ENCODE peak calls at places on chromosomes 16 and 17, in five cellular contexts. R is mesenchymal stem cell, I is hepatocyte, H is fibroblast of lung, L is GM23248. A is an unnamed sample.

GRCh38 chr16:50771366-50771765 is 29.5 kb downstream of the CYLD start:
- DNase-seq in R (no peak), I (no peak), H (peak; percentile 60), L (peak; percentile 87), A (peak; percentile 43)

GRCh38 chr17:5499790-5500189 is 13.4 kb downstream of the MIS12 start:
- DNase-seq in R (peak; percentile 42), I (peak; percentile 39), H (no peak), L (peak; percentile 39), A (no peak)

GRCh38 chr17:73657473-73658116 is 13.3 kb upstream of the SDK2 start:
- DNase-seq in R (peak; percentile 8), I (peak; percentile 80), H (peak; percentile 6), L (peak; percentile 58), A (peak; percentile 67)

GRCh38 chr17:57530508-57530907 is 214.6 kb downstream of the CCDC182 start:
- DNase-seq in R (peak; percentile 57), I (no peak), H (no peak), L (peak; percentile 11), A (no peak)

GRCh38 chr17:29257756-29258155 is 11.1 kb downstream of the CRYBA1 start:
- DNase-seq in R (peak; percentile 46), I (no peak), H (no peak), L (peak; percentile 78), A (no peak)

GRCh38 chr16:54231336-54231735 is 55.3 kb downstream of the IRX3 start:
- DNase-seq in R (no peak), I (no peak), H (no peak), L (no peak), A (no peak)

GRCh38 chr17:47265983-47266541 is 12.4 kb downstream of the ITGB3 start:
- DNase-seq in R (peak; percentile 59), I (peak; percentile 40), H (peak; percentile 85), L (peak; percentile 80), A (peak; percentile 88)

GRCh38 chr17:4375039-4375748 is 8.7 kb upstream of the UBE2G1 start:
- DNase-seq in R (no peak), I (no peak), H (no peak), L (no peak), A (no peak)

GRCh38 chr17:7392696-7393612 is 1.4 kb downstream of the PLSCR3 start:
- DNase-seq in R (no peak), I (no peak), H (no peak), L (no peak), A (no peak)

GRCh38 chr16:3949946-3950342 is 69.4 kb upstream of the CREBBP start:
- DNase-seq in R (no peak), I (no peak), H (no peak), L (no peak), A (no peak)

GRCh38 chr17:33949100-33949499 is 306.0 kb upstream of the CCL2 start:
- DNase-seq in R (no peak), I (peak; percentile 28), H (peak; percentile 6), L (peak; percentile 24), A (no peak)

GRCh38 chr17:1060991-1061390 is 64.1 kb downstream of the TIMM22 start:
- DNase-seq in R (peak; percentile 97), I (peak; percentile 58), H (peak; percentile 98), L (peak; percentile 99), A (peak; percentile 95)

GRCh38 chr17:49315974-49316570 is 46.0 kb downstream of the ZNF652 start:
- DNase-seq in R (peak; percentile 9), I (no peak), H (peak; percentile 23), L (peak; percentile 55), A (peak; percentile 60)

GRCh38 chr17:12808723-12809122 is 19.4 kb downstream of the ARHGAP44 start:
- DNase-seq in R (no peak), I (no peak), H (no peak), L (no peak), A (no peak)

GRCh38 chr17:82242977-82243647 is 14.3 kb downstream of the SLC16A3 start:
- DNase-seq in R (peak; percentile 52), I (peak; percentile 74), H (peak; percentile 81), L (peak; percentile 89), A (peak; percentile 54)

GRCh38 chr17:82243648-82244412 is 15.0 kb downstream of the SLC16A3 start:
- DNase-seq in R (no peak), I (no peak), H (peak; percentile 18), L (no peak), A (peak; percentile 33)

GRCh38 chr17:82241183-82241925 is 12.5 kb downstream of the SLC16A3 start:
- DNase-seq in R (peak; percentile 59), I (no peak), H (peak; percentile 64), L (peak; percentile 88), A (peak; percentile 74)

GRCh38 chr17:82241926-82242697 is 13.3 kb downstream of the SLC16A3 start:
- DNase-seq in R (no peak), I (no peak), H (peak; percentile 63), L (no peak), A (peak; percentile 31)

DNA sequence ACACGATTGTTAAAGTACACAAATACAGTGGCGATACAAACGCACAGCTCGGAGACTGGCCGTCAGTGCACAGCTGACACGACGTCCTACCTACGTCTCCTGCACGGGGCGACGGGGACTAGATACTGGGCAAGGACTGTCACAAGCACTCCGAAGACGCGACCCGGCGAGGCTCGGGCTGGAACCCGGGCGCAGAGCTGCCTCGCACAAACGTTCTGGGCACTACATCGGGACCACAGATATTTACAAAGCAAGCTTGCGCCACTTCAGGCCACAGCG is 13.8 kb downstream of the SLC16A3 start:
- DNase-seq in R (no peak), I (no peak), H (no peak), L (no peak), A (no peak)
- H3K4me1 ChIP-seq in R (peaks cover 76% of the 10 kb centered on the region), I (peaks cover 27% of the 10 kb centered on the region), H (peaks cover 50% of the 10 kb centered on the region), L (peaks cover 56% of the 10 kb centered on the region), A (peaks cover 55% of the 10 kb centered on the region)

GRCh38 chr16:630815-631405 is at the start of gene WFIKKN1:
- DNase-seq in R (no peak), I (no peak), H (no peak), L (peak; percentile 26), A (no peak)
- H3K4me2 ChIP-seq in R (peak within 1 kb of the TSS; percentile 10), I (peak within 1 kb of the TSS; percentile 73), H (no peak within 1 kb of the TSS), L (no peak within 1 kb of the TSS), A (no peak within 1 kb of the TSS)

GRCh38 chr17:38351412-38352222 is at the start of gene SOCS7:
- DNase-seq in R (peak; percentile 91), I (peak; percentile 96), H (peak; percentile 91), L (peak; percentile 95), A (peak; percentile 81)

GRCh38 chr17:38353084-38353604 is 1.5 kb downstream of the SOCS7 start:
- DNase-seq in R (no peak), I (no peak), H (no peak), L (no peak), A (no peak)

GRCh38 chr17:38349097-38349904 is 2.3 kb upstream of the SOCS7 start:
- DNase-seq in R (peak; percentile 86), I (peak; percentile 91), H (peak; percentile 64), L (peak; percentile 86), A (peak; percentile 78)

GRCh38 chr17:38352245-38353083 is 820 bp downstream of the SOCS7 start:
- DNase-seq in R (peak; percentile 52), I (peak; percentile 34), H (peak; percentile 29), L (peak; percentile 64), A (peak; percentile 6)

DNA sequence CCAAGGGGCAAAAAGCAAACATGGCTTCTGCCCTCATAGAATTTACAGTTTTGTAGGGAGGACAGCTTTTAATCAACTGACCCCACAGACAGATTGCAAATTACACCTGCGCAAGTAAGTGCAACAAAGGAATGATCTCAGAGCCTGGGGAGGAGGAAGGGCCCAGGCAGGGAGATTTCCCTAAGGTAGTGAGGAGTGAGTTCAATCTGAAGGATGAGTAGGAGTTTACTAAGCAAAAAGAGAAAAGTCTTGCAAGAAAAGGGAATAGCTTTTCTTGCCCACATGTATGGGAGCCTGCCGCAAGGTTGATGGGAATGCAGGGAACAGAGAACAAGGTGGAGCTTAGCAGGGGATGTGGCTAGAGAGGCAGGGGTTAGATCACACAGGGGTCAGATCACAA is 1.6 kb upstream of the SOCS7 start:
- DNase-seq in R (no peak), I (no peak), H (no peak), L (no peak), A (no peak)
- H2AFZ ChIP-seq in R (no peak overlapping the region), I (no peak overlapping the region), H (no peak overlapping the region), L (no peak overlapping the region), A (no peak overlapping the region)

DNA sequence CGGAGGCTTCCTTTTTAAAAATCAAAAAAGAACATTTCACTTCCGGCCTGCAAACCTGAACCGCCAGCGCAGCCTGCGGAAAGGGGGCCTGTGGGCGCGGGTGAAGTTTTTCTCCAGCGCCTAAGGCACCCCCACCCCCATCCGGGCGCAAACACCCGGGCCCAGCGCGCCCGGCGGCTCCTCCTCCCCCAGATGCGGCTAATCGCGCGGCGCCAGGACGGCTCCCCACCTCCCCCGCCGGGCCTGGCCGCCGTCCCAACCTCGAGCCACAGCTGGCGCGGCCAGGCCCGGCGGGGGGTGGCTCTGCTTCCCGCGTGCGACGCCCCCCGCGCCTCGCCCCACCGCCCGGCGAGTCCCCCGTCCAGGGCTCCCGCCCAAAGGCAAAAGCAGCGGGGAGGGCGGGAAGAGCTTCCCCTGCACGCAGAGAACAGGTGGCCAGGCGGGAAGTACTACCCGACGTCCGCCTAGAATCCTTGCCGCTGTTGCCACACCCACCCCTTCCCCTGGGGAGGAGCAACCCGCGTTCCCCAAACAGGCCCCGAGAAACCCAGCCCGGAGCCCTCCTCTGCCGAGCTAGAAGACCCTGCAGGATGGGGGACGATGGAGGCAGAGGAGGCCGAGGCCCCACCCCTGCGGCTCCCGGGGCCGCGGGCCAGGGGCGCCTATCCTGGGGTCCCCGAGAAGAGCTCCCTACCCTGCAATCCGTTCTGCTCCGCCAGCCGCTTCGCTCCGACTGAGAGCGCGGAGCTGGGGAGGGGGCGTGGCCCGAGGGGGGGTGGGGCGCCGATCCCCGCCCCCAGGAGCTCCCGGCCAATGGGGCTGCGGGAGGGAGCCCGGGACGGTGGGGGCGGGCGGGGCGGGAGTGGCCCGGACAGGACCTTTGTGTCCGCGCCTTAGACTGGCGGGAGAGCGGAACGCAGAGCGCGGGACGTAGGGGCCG is at the start of gene CARHSP1:
- DNase-seq in R (peak; percentile 93), I (peak; percentile 96), H (peak; percentile 85), L (peak; percentile 93), A (peak; percentile 84)
- H3K4me1 ChIP-seq in R (peaks cover 38% of the 10 kb centered on the region), I (peaks cover 43% of the 10 kb centered on the region), H (peaks cover 24% of the 10 kb centered on the region), L (peaks cover 23% of the 10 kb centered on the region), A (peaks cover 23% of the 10 kb centered on the region)

GRCh38 chr17:9957244-9957643 is 52.2 kb upstream of the RCVRN start:
- DNase-seq in R (no peak), I (no peak), H (no peak), L (no peak), A (no peak)
- H3K4me2 ChIP-seq in R (no peak overlapping the region), I (no peak overlapping the region), H (no peak overlapping the region), L (no peak overlapping the region), A (no peak overlapping the region)

GRCh38 chr16:82621796-82622195 is 5.0 kb upstream of the CDH13 start:
- DNase-seq in R (no peak), I (no peak), H (no peak), L (no peak), A (peak; percentile 23)
- H2AFZ ChIP-seq in R (no peak overlapping the region), I (no peak overlapping the region), H (no peak overlapping the region), L (no peak overlapping the region), A (no peak overlapping the region)

A was measured in PC-3.